ENCODE peak calls at places on chromosomes 1 and 21, in nine cellular contexts. W, Q, M, F, Z, J, H, S and L are unnamed samples. For H3K4me1, the result is how much of the 10 kb centered on the place peaks cover.

GRCh38 chr1:23793018-23793781 is 2.3 kb downstream of the LYPLA2 start:
- DNase-seq in S (no peak), J (no peak), Q (peak), M (peak), H (peak), W (peak), Z (peak), F (no peak), L (no peak)

GRCh38 chr21:42313501-42313969 is 1.7 kb downstream of the TFF3 start:
- DNase-seq in J (no peak), W (no peak), Z (no peak), F (no peak), M (no peak), S (no peak), Q (no peak), H (no peak), L (no peak)

GRCh38 chr1:235703516-235703915 is 53.9 kb upstream of the GNG4 start:
- DNase-seq in F (no peak), S (no peak), Q (no peak), M (no peak), W (no peak), J (no peak), H (no peak), Z (no peak), L (no peak)

GRCh38 chr1:39398278-39399010 is 93.0 kb upstream of the BMP8A start:
- DNase-seq in F (peak), W (peak), Q (peak), J (peak), S (peak), M (no peak), Z (peak), H (no peak), L (peak)

GRCh38 chr1:104476126-104476525 is 726.4 kb downstream of the AMY1C start:
- DNase-seq in W (no peak), H (no peak), Z (no peak), S (no peak), M (no peak), F (no peak), Q (no peak), J (no peak), L (no peak)

GRCh38 chr1:204493145-204493881 is 1.3 kb downstream of the PIK3C2B start:
- DNase-seq in Q (peak), H (no peak), M (peak), F (peak), W (no peak), S (no peak), J (peak), Z (peak), L (peak)

GRCh38 chr1:152533327-152533938 is 19.2 kb downstream of the CRCT1 start:
- DNase-seq in Z (no peak), M (no peak), Q (no peak), F (peak), W (peak), H (no peak), S (no peak), J (no peak), L (no peak)

GRCh38 chr1:220890582-220890981 is 11.3 kb downstream of the HLX start:
- DNase-seq in Q (no peak), F (no peak), Z (no peak), W (no peak), S (no peak), M (no peak), J (no peak), H (no peak), L (no peak)

GRCh38 chr1:167665469-167665868 is 35.4 kb downstream of the RCSD1 start:
- DNase-seq in M (no peak), S (no peak), W (no peak), H (no peak), J (no peak), Q (no peak), F (no peak), Z (no peak), L (no peak)

GRCh38 chr1:167668108-167668507 is 38.1 kb downstream of the RCSD1 start:
- DNase-seq in Q (no peak), S (no peak), M (no peak), F (no peak), H (no peak), J (no peak), Z (no peak), W (no peak), L (no peak)

GRCh38 chr1:167666416-167666815 is 36.4 kb downstream of the RCSD1 start:
- DNase-seq in J (no peak), S (no peak), Q (no peak), H (no peak), Z (no peak), W (no peak), F (no peak), M (no peak), L (no peak)

GRCh38 chr1:167669209-167670139 is 39.4 kb downstream of the RCSD1 start:
- DNase-seq in Z (peak), H (no peak), Q (no peak), M (no peak), F (no peak), J (no peak), W (no peak), S (no peak), L (no peak)

GRCh38 chr1:167667536-167667935 is 37.5 kb downstream of the RCSD1 start:
- DNase-seq in Q (no peak), W (no peak), H (no peak), M (no peak), F (no peak), S (no peak), J (no peak), Z (no peak), L (no peak)
- H3K4me1 ChIP-seq in Q (half or more), W (under half), H (half or more), M (under half), F (under half), S (under half), J (under half), Z (half or more), L (under half)

DNA sequence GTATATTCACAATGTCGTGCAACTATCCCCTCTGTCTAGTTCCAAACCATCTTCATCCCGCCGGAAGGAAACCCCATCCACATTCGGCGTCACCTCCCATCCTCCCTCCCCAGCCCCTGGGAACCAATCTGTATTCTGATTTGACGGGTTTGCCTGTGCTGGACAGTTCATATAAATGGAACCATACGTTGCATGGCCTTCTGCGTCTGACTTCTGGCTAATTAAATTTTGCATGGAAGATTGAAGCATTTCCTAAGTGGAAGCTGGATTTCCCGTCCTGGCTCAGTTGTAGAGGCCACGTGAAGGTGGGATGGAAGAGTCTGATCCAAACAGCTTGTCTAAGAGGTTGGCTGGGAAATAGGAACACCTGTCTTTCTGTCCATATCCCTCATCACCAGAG is 14.6 kb downstream of the SPSB1 start:
- DNase-seq in M (no peak), W (no peak), Q (no peak), H (no peak), F (no peak), S (no peak), J (no peak), Z (peak), L (no peak)
- H3K4me1 ChIP-seq in M (under half), W (under half), Q (under half), H (under half), F (under half), S (under half), J (half or more), Z (under half), L (under half)

GRCh38 chr1:3477241-3478109 is 23.0 kb downstream of the ARHGEF16 start:
- DNase-seq in S (no peak), Q (no peak), J (no peak), Z (no peak), H (no peak), M (no peak), W (no peak), F (no peak), L (no peak)

GRCh38 chr1:3475839-3476573 is 21.5 kb downstream of the ARHGEF16 start:
- DNase-seq in S (no peak), F (no peak), H (no peak), Q (no peak), M (no peak), Z (no peak), W (no peak), J (no peak), L (no peak)

GRCh38 chr1:3478187-3478586 is 23.7 kb downstream of the ARHGEF16 start:
- DNase-seq in F (no peak), Q (no peak), W (no peak), J (no peak), Z (no peak), M (no peak), S (no peak), H (no peak), L (no peak)

GRCh38 chr1:3474421-3474820 is 20.0 kb downstream of the ARHGEF16 start:
- DNase-seq in S (no peak), H (no peak), Z (no peak), M (no peak), J (no peak), F (no peak), W (no peak), Q (no peak), L (no peak)

DNA sequence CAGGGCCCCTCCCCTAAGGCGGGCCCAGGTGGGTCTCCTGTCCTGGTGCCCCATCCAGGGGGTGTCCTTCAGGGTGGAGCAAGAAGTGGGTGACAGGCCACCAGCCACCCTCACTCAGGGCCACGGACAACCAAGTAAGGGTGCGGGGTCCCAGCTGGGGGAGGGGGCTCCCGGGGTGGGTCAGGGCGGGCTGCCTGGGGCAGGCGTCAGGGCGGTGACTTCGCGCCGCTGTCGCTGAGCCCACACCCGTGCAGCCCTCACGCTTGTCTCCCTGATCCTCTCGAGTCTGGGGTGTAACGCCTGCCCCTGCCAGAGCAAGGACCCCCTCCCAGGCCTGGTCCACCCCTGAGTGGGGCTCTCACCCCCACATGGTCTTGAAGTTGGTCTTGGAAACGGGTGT is 22.2 kb downstream of the ARHGEF16 start:
- DNase-seq in H (no peak), F (no peak), Q (no peak), J (no peak), M (no peak), Z (no peak), S (no peak), W (no peak), L (no peak)
- H3K4me1 ChIP-seq in H (under half), F (under half), Q (under half), J (under half), M (under half), Z (under half), S (under half), W (under half), L (under half)

DNA sequence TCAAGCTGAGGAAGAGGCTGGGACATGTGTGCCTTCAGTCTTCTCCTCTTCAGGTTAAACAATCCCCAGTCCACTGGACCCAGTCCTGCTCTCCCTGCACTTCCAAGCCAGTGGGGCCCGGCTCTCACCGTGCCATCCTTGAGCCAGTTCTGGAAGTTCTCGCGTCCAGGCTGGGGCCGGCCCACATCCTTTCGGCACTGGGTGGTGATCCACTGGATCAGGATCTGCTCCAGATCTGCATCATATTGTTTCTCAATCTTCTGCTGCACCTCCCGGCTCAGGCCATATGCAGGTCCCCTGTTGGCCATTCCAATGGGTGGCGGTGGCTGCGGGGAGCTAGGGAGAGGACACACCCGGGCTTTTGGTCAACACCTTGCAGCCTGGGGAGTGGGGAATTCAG is 5.1 kb downstream of the TAGLN2 start:
- DNase-seq in H (no peak), S (no peak), Z (no peak), W (no peak), F (no peak), M (no peak), J (no peak), Q (no peak), L (no peak)
- H3K4me1 ChIP-seq in H (under half), S (under half), Z (under half), W (under half), F (under half), M (under half), J (under half), Q (under half), L (under half)